ENCODE peak calls at places on chromosome 3, in seven cellular contexts. K is mucosa of gallbladder; X is HS-5; I is GM19239; H is stimulated activated CD4-positive, alpha-beta T cell treated with anti-CD3 and anti-CD28 coated beads, Interleukin-4, amount 100 ng/mL, for 1 hour; M is GM03348; J is amygdala. E is an unnamed sample.

GRCh38 chr3:12966847-12967750 is 106.1 kb downstream of the IQSEC1 start:
- DNase-seq in K (no peak), X (no peak), I (no peak), H (peak), M (peak), J (no peak), E (peak)

GRCh38 chr3:170346481-170347125 is 10.9 kb upstream of the SKIL start:
- DNase-seq in K (no peak), X (no peak), I (no peak), H (no peak), M (peak), J (no peak), E (no peak)

GRCh38 chr3:112948346-112948838 is 26.5 kb downstream of the CD200R1 start:
- DNase-seq in K (no peak), X (no peak), I (no peak), H (no peak), M (no peak), J (no peak), E (no peak)

GRCh38 chr3:13292371-13292770 is 127.8 kb downstream of the NUP210 start:
- DNase-seq in K (no peak), X (no peak), I (no peak), H (no peak), M (no peak), J (no peak), E (no peak)

GRCh38 chr3:49703443-49703927 is 14.1 kb downstream of the RNF123 start:
- DNase-seq in K (peak), X (no peak), I (peak), H (peak), M (peak), J (peak), E (peak)

GRCh38 chr3:9316881-9317341 is 45.9 kb upstream of the THUMPD3 start:
- DNase-seq in K (no peak), X (no peak), I (no peak), H (no peak), M (peak), J (peak), E (no peak)

GRCh38 chr3:153970735-153971347 is 150.3 kb upstream of the ARHGEF26 start:
- DNase-seq in K (no peak), X (no peak), I (no peak), H (no peak), M (peak), J (no peak), E (no peak)

GRCh38 chr3:84946240-84946639 is 12.5 kb upstream of the CADM2 start:
- DNase-seq in K (no peak), X (no peak), I (no peak), H (no peak), M (no peak), J (no peak), E (no peak)

GRCh38 chr3:112803472-112803871 is 43.2 kb downstream of the CD200R1L start:
- DNase-seq in K (no peak), X (no peak), I (no peak), H (no peak), M (no peak), J (no peak), E (no peak)

GRCh38 chr3:103169289-103169688 is 734.5 kb downstream of the ZPLD1 start:
- DNase-seq in K (no peak), X (no peak), I (no peak), H (no peak), M (no peak), J (no peak), E (no peak)

GRCh38 chr3:115580566-115580965 is 42.7 kb upstream of the GAP43 start:
- DNase-seq in K (no peak), X (no peak), I (no peak), H (no peak), M (no peak), J (no peak), E (no peak)